ENCODE peak calls at places on chromosome 18, in six cellular contexts. One of them, this sample, is unnamed.
A peak's percentile ranks its signal among the peaks of the same experiment; 100 is the strongest.

GRCh38 chr18:26228562-26229260 is 2.5 kb downstream of the TAF4B start:
- DNase-seq in stimulated activated naive CD8-positive, alpha-beta T cell treated with anti-CD3 and anti-CD28 coated beads, Interleukin-15, Interleukin-2, amounts not matched to agents 100 U/mL and 50 U/mL, for 24 hours: no peak
- DNase-seq in IMR-90: no peak
- DNase-seq in GM03348: no peak
- DNase-seq in effector CD4-positive, alpha-beta T cell: no peak
- DNase-seq in EL: no peak
- DNase-seq in this sample: no peak

GRCh38 chr18:72539861-72540260 is 4.3 kb downstream of the CBLN2 start:
- DNase-seq in stimulated activated naive CD8-positive, alpha-beta T cell treated with anti-CD3 and anti-CD28 coated beads, Interleukin-15, Interleukin-2, amounts not matched to agents 100 U/mL and 50 U/mL, for 24 hours: no peak
- DNase-seq in IMR-90: no peak
- DNase-seq in GM03348: no peak
- DNase-seq in effector CD4-positive, alpha-beta T cell: no peak
- DNase-seq in EL: no peak
- DNase-seq in this sample: no peak

GRCh38 chr18:60019463-60019840 is 119.7 kb downstream of the PMAIP1 start:
- DNase-seq in stimulated activated naive CD8-positive, alpha-beta T cell treated with anti-CD3 and anti-CD28 coated beads, Interleukin-15, Interleukin-2, amounts not matched to agents 100 U/mL and 50 U/mL, for 24 hours: no peak
- DNase-seq in IMR-90: peak; percentile 87
- DNase-seq in GM03348: peak; percentile 79
- DNase-seq in effector CD4-positive, alpha-beta T cell: no peak
- DNase-seq in EL: peak; percentile 89
- DNase-seq in this sample: peak; percentile 88

GRCh38 chr18:10239138-10239537 is 215.3 kb upstream of the APCDD1 start:
- DNase-seq in stimulated activated naive CD8-positive, alpha-beta T cell treated with anti-CD3 and anti-CD28 coated beads, Interleukin-15, Interleukin-2, amounts not matched to agents 100 U/mL and 50 U/mL, for 24 hours: no peak
- DNase-seq in IMR-90: peak; percentile 20
- DNase-seq in GM03348: peak; percentile 63
- DNase-seq in effector CD4-positive, alpha-beta T cell: no peak
- DNase-seq in EL: no peak
- DNase-seq in this sample: no peak

GRCh38 chr18:3016584-3017292 is 3.8 kb upstream of the LPIN2 start:
- DNase-seq in stimulated activated naive CD8-positive, alpha-beta T cell treated with anti-CD3 and anti-CD28 coated beads, Interleukin-15, Interleukin-2, amounts not matched to agents 100 U/mL and 50 U/mL, for 24 hours: no peak
- DNase-seq in IMR-90: no peak
- DNase-seq in GM03348: no peak
- DNase-seq in effector CD4-positive, alpha-beta T cell: no peak
- DNase-seq in EL: no peak
- DNase-seq in this sample: no peak

GRCh38 chr18:12026562-12026961 is 45.3 kb downstream of the IMPA2 start:
- DNase-seq in stimulated activated naive CD8-positive, alpha-beta T cell treated with anti-CD3 and anti-CD28 coated beads, Interleukin-15, Interleukin-2, amounts not matched to agents 100 U/mL and 50 U/mL, for 24 hours: no peak
- DNase-seq in IMR-90: no peak
- DNase-seq in GM03348: no peak
- DNase-seq in effector CD4-positive, alpha-beta T cell: no peak
- DNase-seq in EL: no peak
- DNase-seq in this sample: no peak

GRCh38 chr18:13973061-13973460 is 57.7 kb upstream of the MC2R start:
- DNase-seq in stimulated activated naive CD8-positive, alpha-beta T cell treated with anti-CD3 and anti-CD28 coated beads, Interleukin-15, Interleukin-2, amounts not matched to agents 100 U/mL and 50 U/mL, for 24 hours: no peak
- DNase-seq in IMR-90: no peak
- DNase-seq in GM03348: no peak
- DNase-seq in effector CD4-positive, alpha-beta T cell: no peak
- DNase-seq in EL: no peak
- DNase-seq in this sample: no peak

GRCh38 chr18:34592961-34593382 is 117.1 kb upstream of the DTNA start:
- DNase-seq in stimulated activated naive CD8-positive, alpha-beta T cell treated with anti-CD3 and anti-CD28 coated beads, Interleukin-15, Interleukin-2, amounts not matched to agents 100 U/mL and 50 U/mL, for 24 hours: no peak
- DNase-seq in IMR-90: peak; percentile 59
- DNase-seq in GM03348: peak; percentile 51
- DNase-seq in effector CD4-positive, alpha-beta T cell: no peak
- DNase-seq in EL: peak; percentile 27
- DNase-seq in this sample: peak; percentile 85

GRCh38 chr18:32326450-32327309 is 136.8 kb downstream of the MEP1B start:
- DNase-seq in stimulated activated naive CD8-positive, alpha-beta T cell treated with anti-CD3 and anti-CD28 coated beads, Interleukin-15, Interleukin-2, amounts not matched to agents 100 U/mL and 50 U/mL, for 24 hours: no peak
- DNase-seq in IMR-90: peak; percentile 55
- DNase-seq in GM03348: no peak
- DNase-seq in effector CD4-positive, alpha-beta T cell: no peak
- DNase-seq in EL: no peak
- DNase-seq in this sample: no peak

GRCh38 chr18:2920027-2920426 is 73.2 kb downstream of the EMILIN2 start:
- DNase-seq in stimulated activated naive CD8-positive, alpha-beta T cell treated with anti-CD3 and anti-CD28 coated beads, Interleukin-15, Interleukin-2, amounts not matched to agents 100 U/mL and 50 U/mL, for 24 hours: no peak
- DNase-seq in IMR-90: no peak
- DNase-seq in GM03348: no peak
- DNase-seq in effector CD4-positive, alpha-beta T cell: no peak
- DNase-seq in EL: no peak
- DNase-seq in this sample: no peak

GRCh38 chr18:9103488-9103887 is 989 bp downstream of the NDUFV2 start:
- DNase-seq in stimulated activated naive CD8-positive, alpha-beta T cell treated with anti-CD3 and anti-CD28 coated beads, Interleukin-15, Interleukin-2, amounts not matched to agents 100 U/mL and 50 U/mL, for 24 hours: no peak
- DNase-seq in IMR-90: peak; percentile 49
- DNase-seq in GM03348: no peak
- DNase-seq in effector CD4-positive, alpha-beta T cell: no peak
- DNase-seq in EL: no peak
- DNase-seq in this sample: peak; percentile 56